ENCODE peak calls at places on chromosomes 16 and 17, in seven cellular contexts. A is GM23338, Y is Peyer's patch, J is brain microvascular endothelial cell, P is fibroblast of lung, O is BJ, R is heart left ventricle. W is an unnamed sample.

GRCh38 chr16:79307214-79307613 is 293.3 kb downstream of the MAF start:
- DNase-seq in A (no peak), Y (peak; percentile 58), J (no peak), P (no peak), O (no peak), R (peak; percentile 76), W (no peak)

GRCh38 chr17:17713839-17714238 is 32.6 kb downstream of the RAI1 start:
- DNase-seq in A (no peak), Y (no peak), J (peak; percentile 55), P (peak; percentile 50), O (no peak), R (peak; percentile 83), W (no peak)

GRCh38 chr16:73275448-73275847 is 227.5 kb upstream of the ZFHX3 start:
- DNase-seq in A (no peak), Y (no peak), J (no peak), P (no peak), O (no peak), R (no peak), W (no peak)

GRCh38 chr16:49827806-49828428 is 28.0 kb downstream of the ZNF423 start:
- DNase-seq in A (no peak), Y (no peak), J (no peak), P (no peak), O (no peak), R (no peak), W (no peak)

GRCh38 chr17:42288985-42289862 is 926 bp downstream of the STAT5A start:
- DNase-seq in A (peak; percentile 62), Y (peak; percentile 77), J (no peak), P (no peak), O (no peak), R (peak; percentile 62), W (peak; percentile 50)

GRCh38 chr16:54280751-54281150 is 5.8 kb downstream of the IRX3 start:
- DNase-seq in A (no peak), Y (peak; percentile 17), J (no peak), P (no peak), O (no peak), R (no peak), W (no peak)

GRCh38 chr17:31272236-31272635 is 24.8 kb downstream of the OMG start:
- DNase-seq in A (no peak), Y (no peak), J (no peak), P (no peak), O (no peak), R (no peak), W (no peak)

GRCh38 chr16:81581107-81581506 is 136.5 kb downstream of the CMIP start:
- DNase-seq in A (no peak), Y (peak; percentile 74), J (no peak), P (no peak), O (no peak), R (peak; percentile 10), W (no peak)

GRCh38 chr17:50945779-50946222 is 79.6 kb upstream of the TOB1 start:
- DNase-seq in A (no peak), Y (peak; percentile 22), J (no peak), P (no peak), O (no peak), R (no peak), W (peak; percentile 7)

GRCh38 chr17:68204736-68205135 is 43.1 kb upstream of the AMZ2 start:
- DNase-seq in A (no peak), Y (peak; percentile 61), J (no peak), P (no peak), O (no peak), R (no peak), W (no peak)

GRCh38 chr16:66107661-66108060 is 258.8 kb upstream of the CDH5 start:
- DNase-seq in A (no peak), Y (no peak), J (peak; percentile 84), P (peak; percentile 54), O (peak; percentile 79), R (no peak), W (no peak)

GRCh38 chr16:74107795-74108610 is 188.6 kb upstream of the PSMD7 start:
- DNase-seq in A (peak; percentile 87), Y (peak; percentile 49), J (peak; percentile 11), P (peak; percentile 37), O (no peak), R (peak; percentile 31), W (no peak)

GRCh38 chr17:64327201-64327930 is 63.3 kb downstream of the PECAM1 start:
- DNase-seq in A (no peak), Y (no peak), J (no peak), P (peak; percentile 65), O (no peak), R (peak; percentile 83), W (no peak)
- TF ChIP-seq CTCF in A (no peak), Y (no peak), J (no peak), P (no peak), O (no peak), R (no peak), W (no peak)

GRCh38 chr17:66552381-66552780 is 250.0 kb downstream of the PRKCA start:
- DNase-seq in A (no peak), Y (no peak), J (no peak), P (no peak), O (no peak), R (no peak), W (no peak)
- TF ChIP-seq CTCF in A (no peak), Y (no peak), J (no peak), P (no peak), O (no peak), R (no peak), W (no peak)

GRCh38 chr17:9321862-9322261 is 253.8 kb downstream of the STX8 start:
- DNase-seq in A (no peak), Y (no peak), J (no peak), P (no peak), O (no peak), R (no peak), W (no peak)

GRCh38 chr17:9322298-9322697 is 253.3 kb downstream of the STX8 start:
- DNase-seq in A (no peak), Y (no peak), J (no peak), P (no peak), O (no peak), R (no peak), W (no peak)

GRCh38 chr17:9330140-9330902 is 245.3 kb downstream of the STX8 start:
- DNase-seq in A (peak; percentile 58), Y (no peak), J (no peak), P (no peak), O (no peak), R (no peak), W (no peak)

GRCh38 chr17:9329251-9329921 is 246.2 kb downstream of the STX8 start:
- DNase-seq in A (no peak), Y (no peak), J (no peak), P (no peak), O (no peak), R (peak; percentile 33), W (no peak)

GRCh38 chr17:9324864-9325263 is 250.8 kb downstream of the STX8 start:
- DNase-seq in A (no peak), Y (no peak), J (no peak), P (peak; percentile 25), O (no peak), R (no peak), W (no peak)
- TF ChIP-seq CTCF in A (no peak), Y (no peak), J (peak; percentile 27), P (no peak), O (no peak), R (no peak), W (no peak)

DNA sequence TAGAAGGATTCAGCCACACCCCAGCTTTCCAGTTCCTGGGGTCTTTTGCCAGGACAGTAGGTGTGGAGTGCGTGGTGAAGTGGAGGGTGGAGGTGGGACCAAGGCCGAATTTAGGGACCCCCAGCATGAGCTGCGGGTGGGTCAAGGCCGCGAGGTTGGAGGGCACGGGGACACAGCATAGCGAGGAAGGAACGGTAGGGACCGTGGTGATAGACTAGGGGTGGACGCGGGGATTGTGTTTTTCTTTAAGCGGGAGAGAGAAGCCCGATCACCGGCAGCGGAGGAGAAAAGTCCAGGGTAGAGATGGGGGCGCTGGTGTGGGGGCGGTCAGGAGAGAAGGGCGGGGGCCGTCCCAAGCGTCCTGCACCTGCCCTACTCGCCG is 261 bp upstream of the B4GALNT2 start:
- DNase-seq in A (no peak), Y (no peak), J (no peak), P (no peak), O (no peak), R (no peak), W (no peak)
- TF ChIP-seq CTCF in A (no peak), Y (no peak), J (no peak), P (no peak), O (no peak), R (no peak), W (no peak)

GRCh38 chr17:33687831-33688230 is 394.7 kb upstream of the ASIC2 start:
- DNase-seq in A (no peak), Y (no peak), J (no peak), P (no peak), O (no peak), R (no peak), W (no peak)

GRCh38 chr17:33684714-33685113 is 391.6 kb upstream of the ASIC2 start:
- DNase-seq in A (no peak), Y (no peak), J (no peak), P (no peak), O (no peak), R (no peak), W (no peak)

GRCh38 chr17:33682622-33683021 is 389.5 kb upstream of the ASIC2 start:
- DNase-seq in A (no peak), Y (no peak), J (no peak), P (no peak), O (no peak), R (no peak), W (no peak)

GRCh38 chr17:33688771-33689170 is 395.7 kb upstream of the ASIC2 start:
- DNase-seq in A (no peak), Y (no peak), J (no peak), P (no peak), O (no peak), R (no peak), W (no peak)

GRCh38 chr17:33686171-33686570 is 393.1 kb upstream of the ASIC2 start:
- DNase-seq in A (peak; percentile 50), Y (no peak), J (no peak), P (no peak), O (no peak), R (no peak), W (no peak)
- TF ChIP-seq CTCF in A (peak; percentile 70), Y (no peak), J (peak; percentile 22), P (peak; percentile 6), O (peak; percentile 26), R (no peak), W (no peak)

GRCh38 chr16:31477220-31478216 is 5.4 kb upstream of the SLC5A2 start:
- DNase-seq in A (peak; percentile 91), Y (peak; percentile 90), J (no peak), P (no peak), O (no peak), R (no peak), W (peak; percentile 42)
- TF ChIP-seq CTCF in A (no peak), Y (no peak), J (no peak), P (no peak), O (no peak), R (no peak), W (no peak)